ENCODE peak calls at places on chromosomes 13 and 19, in six cellular contexts. F is HepG2, M is WTC11, S is H1, W is A549, H is K562. Q is an unnamed sample.

GRCh38 chr19:41218615-41219507 is at the start of gene AXL:
- DNase-seq in F (peak), M (peak), W (peak), S (peak), H (no peak), Q (peak)

GRCh38 chr19:13091400-13092161 is 11.1 kb downstream of the LYL1 start:
- DNase-seq in M (peak), S (no peak), W (peak), H (no peak), F (no peak), Q (peak)

GRCh38 chr13:46552888-46553520 is at the start of gene LRCH1:
- DNase-seq in M (peak), S (no peak), W (peak), F (peak), H (peak), Q (peak)

GRCh38 chr13:27505792-27506191 is 55.4 kb upstream of the MTIF3 start:
- DNase-seq in W (no peak), M (no peak), F (no peak), S (no peak), H (no peak), Q (no peak)

GRCh38 chr13:113106053-113106452 is 462 bp downstream of the F7 start:
- DNase-seq in M (no peak), F (no peak), H (no peak), W (no peak), S (no peak), Q (no peak)

GRCh38 chr19:33828266-33829075 is 31.8 kb downstream of the KCTD15 start:
- DNase-seq in F (no peak), M (no peak), H (no peak), S (no peak), W (no peak), Q (no peak)

GRCh38 chr13:47457631-47458030 is 543.4 kb downstream of the SUCLA2 start:
- DNase-seq in W (no peak), F (no peak), H (no peak), M (no peak), S (no peak), Q (no peak)

GRCh38 chr13:46687810-46688209 is 109.2 kb downstream of the ESD start:
- DNase-seq in W (peak), S (peak), F (peak), M (no peak), H (peak), Q (no peak)

GRCh38 chr19:47505506-47505905 is 9.4 kb downstream of the NAPA start:
- DNase-seq in W (no peak), S (no peak), H (no peak), M (no peak), F (no peak), Q (no peak)

GRCh38 chr13:112064222-112064621 is 2.7 kb upstream of the SOX1 start:
- DNase-seq in S (no peak), H (no peak), F (no peak), W (no peak), M (no peak), Q (no peak)

GRCh38 chr19:9936151-9937000 is at the start of gene OLFM2:
- DNase-seq in F (no peak), S (no peak), W (no peak), H (peak), M (peak), Q (no peak)

GRCh38 chr13:20873348-20873747 is 29.2 kb downstream of the XPO4 start:
- DNase-seq in M (no peak), H (no peak), W (no peak), F (no peak), S (no peak), Q (peak)

GRCh38 chr19:10412257-10412977 is 7.9 kb upstream of the PDE4A start:
- DNase-seq in S (no peak), F (no peak), W (no peak), H (no peak), M (no peak), Q (no peak)

GRCh38 chr13:54449922-54450321 is 1421.3 kb downstream of the OLFM4 start:
- DNase-seq in F (no peak), M (no peak), H (no peak), W (no peak), S (no peak), Q (no peak)

GRCh38 chr13:113742445-113743120 is 16.4 kb upstream of the TMEM255B start:
- DNase-seq in W (no peak), H (no peak), S (no peak), M (no peak), F (no peak), Q (no peak)

GRCh38 chr19:17475541-17476115 is 5.3 kb downstream of the SLC27A1 start:
- DNase-seq in W (no peak), F (peak), S (no peak), H (no peak), M (no peak), Q (no peak)

GRCh38 chr13:113029487-113030258 is 60.7 kb downstream of the MCF2L start:
- DNase-seq in W (peak), H (peak), F (peak), M (peak), S (no peak), Q (peak)

GRCh38 chr13:26022538-26023292 is 29.1 kb downstream of the SHISA2 start:
- DNase-seq in S (no peak), F (no peak), W (peak), H (no peak), M (no peak), Q (no peak)

GRCh38 chr19:34485831-34486230 is 4.3 kb downstream of the WTIP start:
- DNase-seq in H (peak), W (no peak), S (no peak), F (no peak), M (no peak), Q (no peak)

GRCh38 chr13:102190930-102191329 is 210.9 kb downstream of the FGF14 start:
- DNase-seq in F (no peak), M (no peak), H (no peak), S (no peak), W (no peak), Q (no peak)

GRCh38 chr13:105847532-105848295 is 687.7 kb downstream of the EFNB2 start:
- DNase-seq in H (no peak), W (no peak), F (no peak), S (no peak), M (no peak), Q (peak)

GRCh38 chr19:12034610-12035009 is 869 bp downstream of the ZNF433 start:
- DNase-seq in H (no peak), S (no peak), F (no peak), W (no peak), M (no peak), Q (no peak)

DNA sequence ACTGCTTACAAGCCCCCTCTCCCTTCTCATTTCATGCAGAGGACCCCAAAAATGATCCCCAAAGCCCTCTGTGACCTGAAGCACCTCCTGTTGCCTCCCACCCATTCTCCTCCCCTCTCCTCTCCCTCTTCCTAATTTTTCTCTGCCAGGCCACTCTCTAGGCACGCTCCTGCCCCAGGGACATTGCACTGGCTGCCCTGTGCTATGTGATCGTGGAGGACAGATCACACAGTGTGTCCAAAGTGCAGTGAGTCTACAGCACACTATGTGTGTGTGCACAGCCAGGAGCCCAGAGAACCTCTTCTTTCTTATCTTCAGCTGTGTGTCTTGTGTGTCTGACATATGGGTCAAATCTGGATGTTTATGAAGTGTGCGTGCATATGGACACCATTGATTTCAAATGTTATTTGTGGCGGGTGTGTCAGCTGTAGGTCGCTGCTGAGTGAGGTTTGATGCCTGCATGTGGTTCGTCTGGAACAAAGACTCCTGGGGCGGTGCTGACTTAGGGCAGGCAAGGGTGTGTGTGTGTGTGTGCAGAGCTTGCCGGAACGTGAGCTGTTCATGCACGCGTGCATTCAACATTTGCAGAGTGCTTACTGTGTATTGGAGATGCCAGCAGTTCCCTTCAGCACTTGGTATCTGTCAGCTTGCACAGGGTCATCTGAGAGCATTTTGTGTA is 2.1 kb upstream of the KLHL26 start:
- DNase-seq in M (no peak), W (no peak), H (no peak), S (no peak), F (peak), Q (no peak)
- TF ChIP-seq JUN in M (no peak), W (no peak), H (no peak), S (no peak), F (no peak), Q (no peak)

GRCh38 chr19:38024991-38025716 is 118.1 kb downstream of the SIPA1L3 start:
- DNase-seq in M (peak), F (no peak), S (no peak), W (no peak), H (peak), Q (no peak)
- TF ChIP-seq JUN in M (no peak), F (no peak), S (no peak), W (no peak), H (no peak), Q (no peak)

GRCh38 chr13:41837668-41838067 is 123.2 kb downstream of the VWA8 start:
- DNase-seq in M (no peak), W (no peak), F (no peak), S (no peak), H (no peak), Q (peak)
- TF ChIP-seq JUN in M (no peak), W (no peak), F (no peak), S (no peak), H (no peak), Q (peak)

GRCh38 chr19:3272952-3273351 is 48.5 kb downstream of the CELF5 start:
- DNase-seq in S (no peak), H (no peak), M (no peak), F (no peak), W (no peak), Q (no peak)

GRCh38 chr19:3276341-3276799 is 51.9 kb downstream of the CELF5 start:
- DNase-seq in M (peak), H (peak), W (peak), F (peak), S (peak), Q (no peak)

GRCh38 chr19:3274245-3275067 is 50.0 kb downstream of the CELF5 start:
- DNase-seq in M (no peak), W (no peak), F (no peak), S (no peak), H (no peak), Q (no peak)

GRCh38 chr19:3275583-3276340 is 51.3 kb downstream of the CELF5 start:
- DNase-seq in F (peak), W (peak), S (peak), M (peak), H (peak), Q (peak)

DNA sequence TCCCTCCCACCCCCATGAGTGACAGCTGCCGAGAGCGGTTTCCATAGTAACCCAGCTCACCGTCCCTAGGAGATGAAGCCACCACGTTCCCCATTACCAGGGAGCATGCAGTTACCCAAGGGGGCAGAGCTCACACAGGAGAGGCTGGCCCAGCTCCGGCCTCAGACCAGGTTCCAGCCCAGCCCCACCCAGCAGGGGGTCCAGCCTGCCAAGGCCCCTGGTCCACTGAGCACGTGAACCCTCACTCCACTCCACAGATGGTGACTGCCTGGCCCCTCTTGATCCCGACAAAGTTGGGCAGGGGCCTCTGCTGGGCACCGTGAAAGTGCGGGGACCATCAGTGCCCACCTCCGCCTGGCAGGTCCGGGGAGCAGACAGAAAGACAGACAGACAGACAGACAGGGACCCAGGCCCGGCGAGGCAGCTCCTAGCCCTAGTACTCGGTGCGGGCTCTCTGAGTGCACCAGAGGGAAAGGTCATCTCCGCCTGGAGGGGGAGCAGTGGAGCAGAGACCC is 50.7 kb downstream of the CELF5 start:
- DNase-seq in F (peak), W (peak), M (peak), H (peak), S (peak), Q (no peak)
- TF ChIP-seq JUN in F (no peak), W (no peak), M (no peak), H (no peak), S (no peak), Q (no peak)

GRCh38 chr13:51453308-51453958 is 597 bp upstream of the INTS6 start:
- DNase-seq in W (no peak), M (peak), S (no peak), F (peak), H (peak), Q (no peak)
- TF ChIP-seq JUN in W (no peak), M (no peak), S (no peak), F (no peak), H (no peak), Q (no peak)

Q was measured in endothelial cell of umbilical vein.